ENCODE peak calls at places on chromosome 16, in five cellular contexts. D is NT2/D1, B is IMR-90, X is sigmoid colon, I is upper lobe of left lung. R is an unnamed sample.

GRCh38 chr16:74698220-74698619 is 2.4 kb downstream of the MLKL start:
- DNase-seq in D (no peak), B (peak; percentile 8), X (no peak), I (no peak), R (no peak)

GRCh38 chr16:17080105-17080504 is 390.7 kb downstream of the XYLT1 start:
- DNase-seq in D (no peak), B (no peak), X (no peak), I (no peak), R (no peak)

GRCh38 chr16:74439685-74440084 is 18.4 kb upstream of the CLEC18B start:
- DNase-seq in D (no peak), B (no peak), X (peak; percentile 15), I (no peak), R (no peak)

GRCh38 chr16:57533618-57534336 is 2.6 kb downstream of the CCDC102A start:
- DNase-seq in D (no peak), B (no peak), X (peak; percentile 72), I (peak; percentile 31), R (peak; percentile 69)

GRCh38 chr16:21570676-21571017 is 28.7 kb upstream of the METTL9 start:
- DNase-seq in D (no peak), B (no peak), X (no peak), I (no peak), R (no peak)

GRCh38 chr16:66996324-66996982 is 8.1 kb downstream of the CES4A start:
- DNase-seq in D (no peak), B (peak; percentile 80), X (peak; percentile 89), I (peak; percentile 80), R (peak; percentile 69)

GRCh38 chr16:27920391-27920891 is 143.1 kb downstream of the GSG1L start:
- DNase-seq in D (peak; percentile 55), B (no peak), X (no peak), I (no peak), R (no peak)

GRCh38 chr16:51374346-51374745 is 223.3 kb upstream of the SALL1 start:
- DNase-seq in D (no peak), B (peak; percentile 81), X (no peak), I (no peak), R (no peak)

GRCh38 chr16:83715217-83715920 is 92.4 kb upstream of the HSBP1 start:
- DNase-seq in D (no peak), B (no peak), X (no peak), I (peak; percentile 82), R (no peak)

GRCh38 chr16:82864332-82865040 is 237.7 kb downstream of the CDH13 start:
- DNase-seq in D (no peak), B (no peak), X (no peak), I (no peak), R (no peak)

GRCh38 chr16:906296-906695 is 64.5 kb downstream of the LMF1 start:
- DNase-seq in D (no peak), B (no peak), X (no peak), I (no peak), R (no peak)

GRCh38 chr16:68759062-68759461 is 22.0 kb downstream of the CDH1 start:
- DNase-seq in D (no peak), B (no peak), X (no peak), I (no peak), R (no peak)
- H3K4me1 ChIP-seq in D (peaks cover 27% of the 10 kb centered on the region), B (no peaks in the 10 kb centered on the region), X (no peaks in the 10 kb centered on the region), I (peaks cover 15% of the 10 kb centered on the region), R (peaks cover 6% of the 10 kb centered on the region)

GRCh38 chr16:35239561-35239960 is 1780.1 kb downstream of the TP53TG3F start:
- DNase-seq in D (no peak), B (no peak), X (no peak), I (no peak), R (no peak)
- H3K9me3 ChIP-seq in D (no peaks in the 10 kb centered on the region), B (peaks cover 8% of the 10 kb centered on the region), X (no peaks in the 10 kb centered on the region), I (no peaks in the 10 kb centered on the region), R (no peaks in the 10 kb centered on the region)

DNA sequence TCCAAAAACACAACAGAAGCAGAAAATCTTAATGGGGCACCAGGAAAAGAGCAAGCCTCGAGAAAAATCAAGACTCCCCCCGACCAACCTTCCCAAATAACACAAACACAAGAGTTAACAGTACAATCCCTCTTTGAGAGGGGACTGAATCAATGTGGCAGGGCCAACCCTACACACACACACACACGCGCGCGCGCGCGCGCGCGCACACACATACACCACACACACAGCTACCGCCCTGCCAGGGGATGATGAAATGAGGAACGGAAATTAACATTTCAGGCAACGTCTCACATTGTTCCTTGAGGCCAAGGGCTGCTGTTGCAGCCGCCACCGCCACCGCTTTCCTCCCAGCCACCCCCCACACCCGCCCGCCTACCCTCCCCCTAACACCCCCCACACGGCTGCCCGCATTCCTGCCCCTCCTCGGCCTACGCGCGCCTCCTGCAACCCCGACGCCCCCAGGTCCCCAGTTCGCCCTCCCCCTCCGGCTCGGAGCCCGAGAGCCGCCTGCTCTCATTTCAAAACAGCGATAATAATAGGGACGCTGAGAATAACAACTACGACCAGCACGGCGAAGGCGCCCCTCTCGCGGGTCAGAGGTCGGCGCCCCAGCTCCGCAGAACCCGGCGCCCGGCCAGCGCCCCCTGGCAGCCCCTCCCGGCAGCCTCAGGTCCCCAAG is 1.2 kb downstream of the ANKRD11 start:
- DNase-seq in D (peak; percentile 77), B (peak; percentile 96), X (peak; percentile 95), I (peak; percentile 93), R (peak; percentile 91)
- H3K4me1 ChIP-seq in D (peaks cover 11% of the 10 kb centered on the region), B (peaks cover 14% of the 10 kb centered on the region), X (no peaks in the 10 kb centered on the region), I (peaks cover 75% of the 10 kb centered on the region), R (peaks cover 56% of the 10 kb centered on the region)

GRCh38 chr16:3223913-3224515 is 10.9 kb downstream of the ZNF200 start:
- DNase-seq in D (no peak), B (no peak), X (no peak), I (no peak), R (no peak)

GRCh38 chr16:3214904-3215600 is 19.9 kb downstream of the ZNF200 start:
- DNase-seq in D (no peak), B (no peak), X (no peak), I (no peak), R (no peak)

GRCh38 chr16:3216263-3216640 is 18.7 kb downstream of the ZNF200 start:
- DNase-seq in D (no peak), B (no peak), X (no peak), I (no peak), R (no peak)

GRCh38 chr16:3215601-3216262 is 19.2 kb downstream of the ZNF200 start:
- DNase-seq in D (no peak), B (no peak), X (no peak), I (no peak), R (no peak)

DNA sequence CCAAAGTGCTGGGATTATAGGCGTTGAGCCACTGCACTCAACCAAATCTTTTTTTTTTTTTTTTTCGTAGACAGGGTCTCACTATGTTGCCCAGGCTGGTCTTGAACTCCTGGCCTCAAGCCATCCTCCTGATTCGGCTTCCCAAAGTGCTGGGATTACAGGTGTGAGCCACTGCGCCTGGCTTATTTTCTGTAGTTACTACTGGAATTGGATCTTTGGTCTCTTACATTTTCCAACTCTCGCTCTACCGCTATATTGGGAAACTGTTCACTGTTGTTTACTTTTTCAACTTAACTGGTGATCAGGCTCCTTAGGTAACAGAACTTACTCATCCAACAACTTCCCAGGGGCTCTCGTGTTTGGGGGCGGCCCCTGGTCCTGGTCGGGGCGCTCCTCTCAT is 14.1 kb downstream of the ZNF200 start:
- DNase-seq in D (no peak), B (no peak), X (no peak), I (no peak), R (no peak)
- H3K9me3 ChIP-seq in D (peaks cover 51% of the 10 kb centered on the region), B (peaks cover 46% of the 10 kb centered on the region), X (peaks cover 49% of the 10 kb centered on the region), I (peaks cover 52% of the 10 kb centered on the region), R (peaks cover 58% of the 10 kb centered on the region)

GRCh38 chr16:49902908-49903307 is 47.0 kb upstream of the ZNF423 start:
- DNase-seq in D (no peak), B (no peak), X (no peak), I (no peak), R (no peak)

GRCh38 chr16:49899991-49900690 is 44.2 kb upstream of the ZNF423 start:
- DNase-seq in D (no peak), B (no peak), X (no peak), I (no peak), R (no peak)

GRCh38 chr16:49900875-49901274 is 45.0 kb upstream of the ZNF423 start:
- DNase-seq in D (no peak), B (no peak), X (no peak), I (no peak), R (no peak)

DNA sequence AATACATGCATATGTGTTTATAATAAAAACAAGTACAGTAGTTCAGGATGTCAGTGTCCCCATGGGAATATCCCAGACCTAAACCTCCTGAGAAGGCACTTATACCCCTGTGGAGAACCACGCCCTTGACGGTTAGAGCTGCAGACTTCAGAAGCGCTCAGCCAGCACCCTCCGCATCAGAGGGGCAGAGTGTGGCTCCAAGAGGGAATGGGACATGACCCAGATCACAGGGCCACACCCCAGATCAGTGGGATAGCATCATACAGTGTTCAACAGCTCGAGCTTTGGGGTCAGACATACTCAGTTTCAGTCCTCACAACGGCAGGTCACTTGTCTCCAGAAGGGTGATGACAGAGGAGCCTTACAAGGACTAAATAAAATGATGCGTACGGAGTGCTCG is 45.8 kb upstream of the ZNF423 start:
- DNase-seq in D (no peak), B (no peak), X (no peak), I (no peak), R (no peak)
- H3K4me1 ChIP-seq in D (no peaks in the 10 kb centered on the region), B (no peaks in the 10 kb centered on the region), X (no peaks in the 10 kb centered on the region), I (no peaks in the 10 kb centered on the region), R (no peaks in the 10 kb centered on the region)

GRCh38 chr16:31715915-31716314 is 157.7 kb upstream of the ZNF267 start:
- DNase-seq in D (no peak), B (no peak), X (no peak), I (no peak), R (no peak)
- H3K9me3 ChIP-seq in D (no peaks in the 10 kb centered on the region), B (no peaks in the 10 kb centered on the region), X (no peaks in the 10 kb centered on the region), I (no peaks in the 10 kb centered on the region), R (no peaks in the 10 kb centered on the region)

DNA sequence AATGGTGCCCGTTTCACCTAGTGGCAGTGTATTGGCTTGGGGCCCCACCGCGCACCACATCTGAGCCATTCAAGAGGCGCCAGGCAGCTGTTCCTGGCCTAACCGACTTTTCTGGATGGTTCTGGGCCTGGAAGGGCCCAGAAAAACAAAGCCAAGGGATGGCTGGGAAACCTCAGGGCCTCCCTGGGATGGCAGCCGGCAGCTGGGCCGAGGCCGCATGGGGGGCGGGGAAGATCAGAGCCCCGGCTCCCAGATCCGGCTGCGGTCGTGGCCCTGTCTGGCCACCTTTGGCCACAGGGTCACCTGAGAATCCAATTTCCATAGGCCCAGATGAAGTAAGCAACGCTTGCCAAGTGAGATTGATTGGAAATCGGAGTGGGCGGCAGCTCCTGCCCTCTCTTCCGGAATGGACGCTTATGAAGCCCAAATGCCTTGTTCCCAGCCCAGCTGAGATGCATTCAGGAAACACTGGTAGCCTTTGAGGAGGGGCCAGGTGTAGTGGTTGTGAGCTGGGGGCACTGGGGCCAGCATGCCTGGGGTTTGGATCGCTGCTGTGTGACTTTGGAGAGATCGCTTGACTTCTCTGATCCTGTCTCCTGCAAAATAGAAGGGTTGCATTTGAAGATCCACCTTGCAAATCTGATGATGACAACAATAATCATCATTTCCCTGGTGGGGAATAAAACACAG is 163.8 kb upstream of the GSE1 start:
- DNase-seq in D (no peak), B (no peak), X (no peak), I (no peak), R (no peak)
- H3K4me1 ChIP-seq in D (peaks cover 31% of the 10 kb centered on the region), B (no peaks in the 10 kb centered on the region), X (no peaks in the 10 kb centered on the region), I (peaks cover 34% of the 10 kb centered on the region), R (peaks cover 22% of the 10 kb centered on the region)

DNA sequence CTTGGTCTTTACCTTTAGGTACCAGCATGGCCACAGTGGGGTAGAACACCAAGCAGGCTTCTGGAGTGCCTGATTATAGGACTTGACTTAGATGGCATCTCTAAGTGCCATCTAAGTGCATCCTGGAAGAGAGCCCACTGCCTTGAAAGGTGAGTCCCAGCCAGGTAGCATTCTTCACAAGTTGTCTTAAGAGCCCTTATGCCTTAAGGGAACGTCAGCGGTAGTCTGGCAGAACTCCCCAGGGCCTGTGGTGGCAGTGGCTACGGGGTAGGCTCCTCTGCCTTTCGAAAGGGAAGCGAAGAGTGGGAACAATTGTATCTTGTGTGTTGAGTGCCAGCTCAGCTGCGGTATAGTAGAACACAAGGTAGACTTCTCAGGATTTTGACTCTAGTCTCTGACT is 549.0 kb downstream of the HS3ST4 start:
- DNase-seq in D (no peak), B (no peak), X (no peak), I (peak; percentile 28), R (peak; percentile 61)
- H3K9me3 ChIP-seq in D (peaks cover 17% of the 10 kb centered on the region), B (peaks cover 11% of the 10 kb centered on the region), X (no peaks in the 10 kb centered on the region), I (peaks cover 4% of the 10 kb centered on the region), R (peaks cover 15% of the 10 kb centered on the region)

R was measured in upper lobe of right lung.